ENCODE peak calls at places on chromosomes 13 and 19, in six cellular contexts. S is mucosa of descending colon; A is tibial artery; P is nephron progenitor cell; E is CD8-positive, alpha-beta T cell; V is bronchial epithelial cell. O is an unnamed sample.
A peak's percentile ranks its signal among the peaks of the same experiment; 100 is the strongest.

GRCh38 chr19:16400911-16401675 is 70.7 kb downstream of the EPS15L1 start:
- DNase-seq in E (no peak), S (no peak), V (no peak), P (no peak), A (peak; percentile 55), O (no peak)

GRCh38 chr19:42505066-42505465 is 23.2 kb downstream of the CEACAM1 start:
- DNase-seq in E (no peak), S (no peak), A (no peak), V (no peak), P (no peak), O (no peak)

GRCh38 chr13:97367427-97367826 is 66.5 kb upstream of the RAP2A start:
- DNase-seq in S (no peak), P (peak; percentile 21), E (no peak), V (no peak), A (no peak), O (no peak)

GRCh38 chr19:23075031-23075733 is 41.6 kb upstream of the ZNF730 start:
- DNase-seq in V (peak; percentile 52), S (peak; percentile 54), E (no peak), A (peak; percentile 20), P (peak; percentile 79), O (peak; percentile 83)

GRCh38 chr13:106520205-106521004 is 15.1 kb downstream of the EFNB2 start:
- DNase-seq in E (no peak), V (no peak), S (no peak), P (no peak), A (no peak), O (no peak)

GRCh38 chr13:40031031-40031430 is 375.6 kb downstream of the COG6 start:
- DNase-seq in V (peak; percentile 38), E (no peak), A (no peak), P (no peak), S (no peak), O (no peak)

GRCh38 chr13:101453784-101454201 is 1.3 kb downstream of the ITGBL1 start:
- DNase-seq in A (no peak), V (peak; percentile 52), E (no peak), S (peak; percentile 39), P (no peak), O (no peak)

GRCh38 chr13:46575843-46576242 is 22.9 kb downstream of the LRCH1 start:
- DNase-seq in P (no peak), A (no peak), E (no peak), V (peak; percentile 82), S (no peak), O (no peak)

GRCh38 chr13:99659234-99659633 is 158.0 kb downstream of the TM9SF2 start:
- DNase-seq in V (no peak), P (no peak), A (no peak), E (no peak), S (no peak), O (no peak)

GRCh38 chr13:114021464-114022308 is 47.8 kb upstream of the C13orf46 start:
- DNase-seq in S (no peak), P (no peak), V (no peak), A (no peak), E (no peak), O (no peak)

GRCh38 chr13:47036291-47037008 is 139.6 kb upstream of the HTR2A start:
- DNase-seq in V (peak; percentile 4), A (no peak), E (no peak), S (no peak), P (no peak), O (no peak)

GRCh38 chr19:55156202-55157063 is 1.1 kb downstream of the TNNI3 start:
- DNase-seq in V (peak; percentile 17), P (peak; percentile 93), S (peak; percentile 75), E (no peak), A (no peak), O (no peak)

GRCh38 chr13:102878491-102878890 is 32.7 kb downstream of the ERCC5 start:
- DNase-seq in E (no peak), A (no peak), P (no peak), V (no peak), S (no peak), O (no peak)

GRCh38 chr19:39998511-39998910 is 1.7 kb downstream of the ZNF546 start:
- DNase-seq in V (peak; percentile 74), E (no peak), A (no peak), S (no peak), P (no peak), O (no peak)

GRCh38 chr13:42367836-42368235 is 95.9 kb downstream of the AKAP11 start:
- DNase-seq in S (no peak), V (peak; percentile 54), E (no peak), A (no peak), P (no peak), O (no peak)

GRCh38 chr19:32550666-32551065 is 30.3 kb upstream of the PDCD5 start:
- DNase-seq in V (no peak), E (no peak), A (no peak), S (no peak), P (no peak), O (no peak)

GRCh38 chr19:57934820-57935665 is at the start of gene ZNF418:
- DNase-seq in A (peak; percentile 29), P (peak; percentile 56), E (peak; percentile 57), S (no peak), V (peak; percentile 86), O (peak; percentile 52)

GRCh38 chr13:51629711-51630575 is 45.7 kb downstream of the WDFY2 start:
- DNase-seq in A (no peak), E (no peak), P (no peak), S (no peak), V (no peak), O (no peak)

GRCh38 chr13:110726726-110727125 is 13.2 kb downstream of the ING1 start:
- DNase-seq in A (no peak), E (peak; percentile 71), P (no peak), S (no peak), V (no peak), O (no peak)

GRCh38 chr13:63435668-63436275 is 2020.1 kb upstream of the PCDH20 start:
- DNase-seq in S (no peak), P (no peak), V (peak; percentile 61), A (no peak), E (no peak), O (no peak)

GRCh38 chr19:29375429-29376093 is 150.2 kb upstream of the VSTM2B start:
- DNase-seq in E (peak; percentile 7), A (no peak), S (no peak), P (no peak), V (no peak), O (no peak)

GRCh38 chr19:45767410-45767880 is 1.6 kb downstream of the SIX5 start:
- DNase-seq in E (no peak), A (peak; percentile 89), S (peak; percentile 81), P (peak; percentile 84), V (peak; percentile 62), O (no peak)

GRCh38 chr13:58869566-58869965 is 1238.0 kb downstream of the PCDH17 start:
- DNase-seq in E (no peak), P (no peak), S (no peak), A (no peak), V (peak; percentile 57), O (no peak)

GRCh38 chr13:53285896-53286430 is 257.4 kb downstream of the OLFM4 start:
- DNase-seq in S (no peak), E (no peak), P (no peak), V (no peak), A (no peak), O (no peak)

GRCh38 chr13:110772091-110772984 is 58.8 kb downstream of the ING1 start:
- DNase-seq in S (no peak), E (no peak), V (no peak), P (no peak), A (no peak), O (no peak)

GRCh38 chr13:28655566-28655965 is 3.4 kb upstream of the POMP start:
- DNase-seq in P (no peak), V (peak; percentile 61), S (no peak), E (no peak), A (no peak), O (no peak)

GRCh38 chr13:28129911-28130693 is 8.2 kb upstream of the PAN3 start:
- DNase-seq in P (no peak), E (no peak), V (no peak), S (no peak), A (no peak), O (no peak)

GRCh38 chr13:34409496-34410163 is 532.4 kb upstream of the NBEA start:
- DNase-seq in A (no peak), V (no peak), S (no peak), P (no peak), E (no peak), O (no peak)

GRCh38 chr19:13366529-13367143 is 139.6 kb downstream of the CACNA1A start:
- DNase-seq in V (peak; percentile 18), A (no peak), S (no peak), P (peak; percentile 4), E (no peak), O (no peak)

DNA sequence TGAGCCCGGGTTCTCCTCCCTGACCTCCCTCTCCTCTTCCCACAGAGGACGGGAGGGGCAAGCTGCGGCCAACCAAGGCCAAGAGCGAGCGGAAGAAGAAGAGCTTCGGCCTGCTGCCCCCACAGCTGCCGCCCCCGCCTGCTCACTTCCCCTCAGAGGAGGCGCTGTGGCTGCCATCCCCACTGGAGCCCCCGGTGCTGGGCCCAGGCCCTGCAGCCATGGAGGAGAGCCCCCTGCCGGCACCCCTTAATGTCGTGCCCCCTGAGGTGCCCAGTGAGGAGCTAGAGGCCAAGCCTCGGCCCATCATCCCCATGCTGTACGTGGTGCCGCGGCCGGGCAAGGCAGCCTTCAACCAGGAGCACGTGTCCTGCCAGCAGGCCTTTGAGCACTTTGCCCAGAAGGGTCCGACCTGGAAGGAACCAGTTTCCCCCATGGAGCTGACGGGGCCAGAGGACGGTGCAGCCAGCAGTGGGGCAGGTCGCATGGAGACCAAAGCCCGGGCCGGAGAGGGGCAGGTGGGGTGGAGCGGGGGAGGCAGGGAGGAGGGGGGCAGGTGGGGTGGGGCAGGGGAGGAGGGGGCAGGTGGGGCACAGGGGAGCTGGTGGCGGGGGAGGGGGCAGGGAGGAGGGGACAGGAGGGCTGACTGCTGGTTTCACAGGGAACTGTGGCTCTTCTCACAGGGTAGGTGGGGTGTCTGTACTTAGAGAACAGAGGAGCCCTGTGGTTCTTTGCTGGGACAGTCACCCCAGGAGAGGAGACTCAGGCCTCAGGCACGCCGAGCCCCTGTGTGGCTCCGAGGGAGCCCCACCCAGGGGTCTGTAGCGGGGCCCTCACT is 162.3 kb downstream of the KDM4B start:
- DNase-seq in V (no peak), P (no peak), E (peak; percentile 67), A (no peak), S (peak; percentile 72), O (no peak)
- TF ChIP-seq CTCF in V (no peak), P (no peak), E (no peak), A (no peak), S (no peak), O (no peak)

GRCh38 chr19:18522124-18522861 is 423 bp upstream of the ELL start:
- DNase-seq in A (peak; percentile 100), E (peak; percentile 100), P (peak; percentile 100), S (peak; percentile 100), V (peak; percentile 98), O (peak; percentile 84)
- TF ChIP-seq CTCF in A (no peak), E (no peak), P (no peak), S (peak; percentile 8), V (no peak), O (no peak)

DNA sequence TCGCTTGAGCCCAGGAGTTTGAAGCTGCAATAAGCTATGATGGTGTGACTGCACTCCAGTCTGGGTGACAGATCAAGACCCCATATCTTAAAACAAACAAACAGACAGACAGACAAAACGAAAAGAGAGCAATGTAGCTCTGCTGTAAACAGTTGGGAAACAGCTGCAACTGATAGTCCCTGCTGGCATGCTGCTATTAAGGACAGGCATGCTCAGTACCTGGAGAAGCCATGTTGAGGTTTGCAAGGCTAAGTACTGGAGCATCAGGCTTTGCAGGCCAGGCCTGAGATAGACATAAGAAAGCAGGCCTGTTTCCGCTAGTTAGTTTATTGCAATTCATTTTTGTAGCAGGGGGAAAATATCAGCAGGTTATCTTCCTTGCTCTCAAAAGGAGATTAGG is 16.2 kb upstream of the OBI1 start:
- DNase-seq in A (no peak), S (no peak), E (no peak), P (no peak), V (no peak), O (no peak)
- TF ChIP-seq CTCF in A (no peak), S (no peak), E (no peak), P (no peak), V (no peak), O (no peak)

GRCh38 chr13:55199132-55199531 is 1941.6 kb upstream of the PRR20A start:
- DNase-seq in V (peak; percentile 0), A (no peak), S (no peak), E (no peak), P (peak; percentile 5), O (no peak)
- TF ChIP-seq CTCF in V (no peak), A (no peak), S (no peak), E (no peak), P (peak; percentile 29), O (peak; percentile 54)

O was measured in D721Med.